ENCODE peak calls at places on chromosome 10, in ten cellular contexts. One of them, this sample, is unnamed.

GRCh38 chr10:33005322-33006282 is 47.6 kb upstream of the ITGB1 start:
- DNase-seq in mesothelial cell of epicardium: peak; percentile 84
- DNase-seq in HCT116: peak; percentile 89
- DNase-seq in natural killer cell: peak; percentile 45
- DNase-seq in GM20000: peak; percentile 58
- DNase-seq in cardiac fibroblast: peak; percentile 95
- DNase-seq in adrenal gland: peak; percentile 86
- DNase-seq in Calu3: peak; percentile 93
- DNase-seq in WERI-Rb-1: no peak
- DNase-seq in spleen: peak; percentile 85
- DNase-seq in this sample: peak; percentile 46

GRCh38 chr10:133465191-133465949 is 11.6 kb downstream of the SCART1 start:
- DNase-seq in cardiac fibroblast: no peak
- DNase-seq in adrenal gland: no peak
- DNase-seq in natural killer cell: no peak
- DNase-seq in Calu3: no peak
- DNase-seq in GM20000: peak; percentile 34
- DNase-seq in WERI-Rb-1: no peak
- DNase-seq in spleen: no peak
- DNase-seq in HCT116: no peak
- DNase-seq in mesothelial cell of epicardium: peak; percentile 30
- DNase-seq in this sample: peak; percentile 40

GRCh38 chr10:78893217-78893616 is 175.5 kb upstream of the ZMIZ1 start:
- DNase-seq in natural killer cell: no peak
- DNase-seq in HCT116: no peak
- DNase-seq in mesothelial cell of epicardium: no peak
- DNase-seq in spleen: no peak
- DNase-seq in adrenal gland: no peak
- DNase-seq in cardiac fibroblast: no peak
- DNase-seq in WERI-Rb-1: no peak
- DNase-seq in GM20000: no peak
- DNase-seq in Calu3: no peak
- DNase-seq in this sample: no peak

GRCh38 chr10:78457804-78458483 is 424.3 kb downstream of the RPS24 start:
- DNase-seq in natural killer cell: no peak
- DNase-seq in HCT116: no peak
- DNase-seq in adrenal gland: peak; percentile 54
- DNase-seq in cardiac fibroblast: peak; percentile 88
- DNase-seq in Calu3: no peak
- DNase-seq in spleen: no peak
- DNase-seq in WERI-Rb-1: no peak
- DNase-seq in mesothelial cell of epicardium: no peak
- DNase-seq in GM20000: no peak
- DNase-seq in this sample: no peak

GRCh38 chr10:127563718-127564553 is 14.8 kb downstream of the NPS start:
- DNase-seq in WERI-Rb-1: peak; percentile 51
- DNase-seq in cardiac fibroblast: no peak
- DNase-seq in GM20000: peak; percentile 34
- DNase-seq in adrenal gland: peak; percentile 13
- DNase-seq in mesothelial cell of epicardium: no peak
- DNase-seq in Calu3: peak; percentile 42
- DNase-seq in HCT116: peak; percentile 24
- DNase-seq in spleen: no peak
- DNase-seq in natural killer cell: no peak
- DNase-seq in this sample: no peak

GRCh38 chr10:26890956-26891355 is 30.2 kb upstream of the ABI1 start:
- DNase-seq in natural killer cell: no peak
- DNase-seq in spleen: no peak
- DNase-seq in HCT116: peak; percentile 62
- DNase-seq in WERI-Rb-1: peak; percentile 62
- DNase-seq in cardiac fibroblast: peak; percentile 84
- DNase-seq in mesothelial cell of epicardium: peak; percentile 44
- DNase-seq in Calu3: peak; percentile 54
- DNase-seq in GM20000: peak; percentile 15
- DNase-seq in adrenal gland: peak; percentile 43
- DNase-seq in this sample: peak; percentile 26

GRCh38 chr10:125977206-125977605 is 80.8 kb downstream of the FANK1 start:
- DNase-seq in WERI-Rb-1: no peak
- DNase-seq in spleen: no peak
- DNase-seq in adrenal gland: no peak
- DNase-seq in GM20000: no peak
- DNase-seq in natural killer cell: no peak
- DNase-seq in mesothelial cell of epicardium: no peak
- DNase-seq in HCT116: peak; percentile 22
- DNase-seq in cardiac fibroblast: no peak
- DNase-seq in Calu3: no peak
- DNase-seq in this sample: no peak

GRCh38 chr10:102605712-102606111 is 38.6 kb upstream of the TRIM8 start:
- DNase-seq in WERI-Rb-1: no peak
- DNase-seq in mesothelial cell of epicardium: no peak
- DNase-seq in spleen: no peak
- DNase-seq in adrenal gland: no peak
- DNase-seq in Calu3: peak; percentile 12
- DNase-seq in natural killer cell: no peak
- DNase-seq in HCT116: no peak
- DNase-seq in GM20000: no peak
- DNase-seq in cardiac fibroblast: no peak
- DNase-seq in this sample: no peak

DNA sequence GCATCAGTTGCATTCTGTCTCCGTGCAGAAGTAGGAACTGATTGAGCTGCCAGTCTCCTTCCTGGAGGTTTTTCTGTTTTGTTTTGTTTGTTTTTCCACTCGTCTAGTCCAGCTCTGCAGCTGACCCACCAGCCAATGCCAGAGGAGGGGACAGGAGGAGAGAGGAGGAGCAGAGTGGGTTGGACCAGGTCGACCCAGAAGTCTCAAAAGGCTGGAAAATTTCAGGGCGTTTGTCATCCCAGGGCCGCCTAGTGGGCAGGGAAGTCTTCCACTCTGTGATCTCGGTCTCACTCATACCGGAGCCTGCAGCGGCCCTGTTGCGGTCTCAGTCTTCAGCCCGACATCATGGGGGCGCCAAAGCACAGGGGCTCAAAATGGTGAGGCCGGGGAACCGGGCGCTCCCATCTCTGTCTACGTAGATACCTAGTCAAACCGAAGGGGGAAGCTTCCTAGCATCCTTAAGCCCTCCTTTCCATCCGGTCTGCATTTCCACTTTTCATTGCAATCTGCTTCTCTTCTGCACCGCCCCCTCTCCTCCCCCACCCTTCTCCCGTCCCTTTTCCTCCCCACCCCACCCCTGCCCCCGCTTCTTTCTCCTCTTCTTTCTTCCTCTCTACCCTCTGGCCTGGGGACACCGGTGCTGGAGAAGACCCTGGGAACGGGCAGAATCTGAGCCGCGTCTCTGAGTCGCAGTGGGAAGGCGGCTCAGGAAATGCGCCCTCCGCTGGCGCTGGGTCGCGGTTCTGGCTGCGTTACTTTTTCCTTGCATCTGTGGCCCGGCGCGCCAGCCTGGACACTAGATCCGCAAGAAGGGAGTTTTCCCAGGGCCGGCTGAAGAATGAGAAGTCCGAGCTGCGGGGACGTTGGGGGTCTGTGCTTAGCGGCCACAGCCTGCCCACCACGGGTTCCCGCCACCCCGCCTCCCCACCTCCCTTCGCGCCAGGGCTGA is 16.2 kb upstream of the PAX2 start:
- DNase-seq in GM20000: peak; percentile 67
- DNase-seq in WERI-Rb-1: peak; percentile 57
- DNase-seq in mesothelial cell of epicardium: no peak
- DNase-seq in cardiac fibroblast: peak; percentile 31
- DNase-seq in spleen: peak; percentile 72
- DNase-seq in Calu3: peak; percentile 49
- DNase-seq in natural killer cell: no peak
- DNase-seq in adrenal gland: peak; percentile 58
- DNase-seq in HCT116: peak; percentile 87
- DNase-seq in this sample: no peak
- TF ChIP-seq CTCF in GM20000: peak; percentile 23
- TF ChIP-seq CTCF in WERI-Rb-1: peak; percentile 74
- TF ChIP-seq CTCF in mesothelial cell of epicardium: no peak
- TF ChIP-seq CTCF in cardiac fibroblast: peak; percentile 34
- TF ChIP-seq CTCF in spleen: no peak
- TF ChIP-seq CTCF in Calu3: peak; percentile 36
- TF ChIP-seq CTCF in natural killer cell: no peak
- TF ChIP-seq CTCF in adrenal gland: peak; percentile 14
- TF ChIP-seq CTCF in HCT116: peak; percentile 61
- TF ChIP-seq CTCF in this sample: peak; percentile 27

DNA sequence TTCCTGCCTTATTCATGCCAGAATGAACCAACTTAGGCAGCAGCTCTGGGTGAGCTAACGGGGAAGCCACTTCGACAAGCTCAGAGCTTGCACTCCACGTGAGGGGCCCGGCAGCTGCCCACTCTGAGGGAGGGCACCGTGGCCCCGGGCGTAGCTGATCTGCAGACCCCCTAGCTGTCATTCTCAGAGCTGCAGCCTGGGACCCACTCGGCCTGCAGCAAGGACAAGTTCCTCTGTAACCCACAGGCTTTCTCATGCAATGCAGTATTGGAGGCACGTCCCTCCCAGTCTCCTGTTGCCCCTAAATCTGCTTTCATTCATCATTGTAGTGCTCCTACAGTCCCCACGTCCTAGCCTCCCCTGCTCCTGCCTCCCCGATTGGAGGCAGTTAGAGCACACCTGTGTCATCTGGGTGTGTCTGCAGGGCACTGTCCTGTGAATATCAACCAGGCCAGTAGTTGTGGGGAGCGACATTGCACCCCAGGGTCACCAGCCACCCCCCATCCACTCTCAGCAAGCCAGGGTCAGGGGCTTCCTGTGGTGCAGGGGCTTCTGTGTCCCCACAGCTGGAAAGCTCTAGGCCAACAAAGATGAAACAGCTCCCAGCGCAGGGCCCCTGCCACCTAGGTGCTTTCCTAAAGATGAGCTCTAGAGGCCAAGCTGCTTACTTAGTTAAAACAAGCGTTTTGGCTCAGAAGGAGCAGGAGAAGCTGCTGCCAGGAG is 333.7 kb downstream of the ADARB2 start:
- DNase-seq in WERI-Rb-1: no peak
- DNase-seq in Calu3: no peak
- DNase-seq in spleen: peak; percentile 40
- DNase-seq in mesothelial cell of epicardium: peak; percentile 20
- DNase-seq in HCT116: no peak
- DNase-seq in adrenal gland: no peak
- DNase-seq in cardiac fibroblast: no peak
- DNase-seq in natural killer cell: no peak
- DNase-seq in GM20000: no peak
- DNase-seq in this sample: no peak
- TF ChIP-seq CTCF in WERI-Rb-1: no peak
- TF ChIP-seq CTCF in Calu3: no peak
- TF ChIP-seq CTCF in spleen: no peak
- TF ChIP-seq CTCF in mesothelial cell of epicardium: no peak
- TF ChIP-seq CTCF in HCT116: peak; percentile 24
- TF ChIP-seq CTCF in adrenal gland: no peak
- TF ChIP-seq CTCF in cardiac fibroblast: no peak
- TF ChIP-seq CTCF in natural killer cell: no peak
- TF ChIP-seq CTCF in GM20000: no peak
- TF ChIP-seq CTCF in this sample: no peak

GRCh38 chr10:72858103-72858502 is 35.4 kb upstream of the OIT3 start:
- DNase-seq in cardiac fibroblast: no peak
- DNase-seq in spleen: no peak
- DNase-seq in HCT116: no peak
- DNase-seq in adrenal gland: no peak
- DNase-seq in natural killer cell: no peak
- DNase-seq in Calu3: no peak
- DNase-seq in mesothelial cell of epicardium: no peak
- DNase-seq in WERI-Rb-1: no peak
- DNase-seq in GM20000: no peak
- DNase-seq in this sample: no peak

GRCh38 chr10:72852428-72852827 is 41.1 kb upstream of the OIT3 start:
- DNase-seq in cardiac fibroblast: no peak
- DNase-seq in HCT116: no peak
- DNase-seq in spleen: no peak
- DNase-seq in adrenal gland: no peak
- DNase-seq in GM20000: no peak
- DNase-seq in mesothelial cell of epicardium: no peak
- DNase-seq in WERI-Rb-1: no peak
- DNase-seq in Calu3: no peak
- DNase-seq in natural killer cell: no peak
- DNase-seq in this sample: no peak

GRCh38 chr10:72851524-72851923 is 42.0 kb upstream of the OIT3 start:
- DNase-seq in spleen: no peak
- DNase-seq in Calu3: no peak
- DNase-seq in WERI-Rb-1: no peak
- DNase-seq in cardiac fibroblast: no peak
- DNase-seq in natural killer cell: no peak
- DNase-seq in adrenal gland: no peak
- DNase-seq in GM20000: no peak
- DNase-seq in mesothelial cell of epicardium: no peak
- DNase-seq in HCT116: no peak
- DNase-seq in this sample: no peak

GRCh38 chr10:72855790-72856189 is 37.7 kb upstream of the OIT3 start:
- DNase-seq in Calu3: no peak
- DNase-seq in spleen: no peak
- DNase-seq in mesothelial cell of epicardium: no peak
- DNase-seq in cardiac fibroblast: no peak
- DNase-seq in HCT116: no peak
- DNase-seq in WERI-Rb-1: no peak
- DNase-seq in GM20000: no peak
- DNase-seq in natural killer cell: no peak
- DNase-seq in adrenal gland: no peak
- DNase-seq in this sample: no peak

DNA sequence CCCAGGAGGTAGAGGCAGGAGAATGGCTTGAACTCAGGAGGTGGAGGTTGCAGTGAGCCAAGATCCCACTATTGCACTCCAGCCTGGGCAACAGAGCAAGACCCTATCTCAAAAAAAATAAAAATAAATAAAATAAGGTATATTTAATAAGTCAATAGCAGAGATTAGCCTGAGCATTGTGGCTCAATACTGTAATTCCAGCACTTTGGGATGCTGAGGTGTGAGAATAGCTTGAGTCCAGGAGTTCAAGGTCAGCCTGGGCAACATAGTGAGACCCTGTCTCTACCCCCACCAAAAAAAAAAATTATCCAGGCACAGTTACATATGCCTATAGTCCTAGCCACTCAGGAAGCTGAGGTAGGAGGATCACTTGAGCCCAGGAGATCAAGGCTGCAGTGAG is 38.4 kb upstream of the OIT3 start:
- DNase-seq in GM20000: no peak
- DNase-seq in HCT116: no peak
- DNase-seq in spleen: no peak
- DNase-seq in cardiac fibroblast: no peak
- DNase-seq in natural killer cell: no peak
- DNase-seq in Calu3: no peak
- DNase-seq in mesothelial cell of epicardium: no peak
- DNase-seq in adrenal gland: no peak
- DNase-seq in WERI-Rb-1: no peak
- DNase-seq in this sample: no peak
- TF ChIP-seq CTCF in GM20000: no peak
- TF ChIP-seq CTCF in HCT116: no peak
- TF ChIP-seq CTCF in spleen: no peak
- TF ChIP-seq CTCF in cardiac fibroblast: no peak
- TF ChIP-seq CTCF in natural killer cell: no peak
- TF ChIP-seq CTCF in Calu3: no peak
- TF ChIP-seq CTCF in mesothelial cell of epicardium: no peak
- TF ChIP-seq CTCF in adrenal gland: no peak
- TF ChIP-seq CTCF in WERI-Rb-1: no peak
- TF ChIP-seq CTCF in this sample: no peak

GRCh38 chr10:109975251-109975650 is 32.5 kb upstream of the ADD3 start:
- DNase-seq in HCT116: no peak
- DNase-seq in cardiac fibroblast: no peak
- DNase-seq in spleen: no peak
- DNase-seq in WERI-Rb-1: no peak
- DNase-seq in natural killer cell: no peak
- DNase-seq in adrenal gland: no peak
- DNase-seq in GM20000: no peak
- DNase-seq in mesothelial cell of epicardium: no peak
- DNase-seq in Calu3: no peak
- DNase-seq in this sample: no peak

GRCh38 chr10:109971640-109972039 is 36.1 kb upstream of the ADD3 start:
- DNase-seq in natural killer cell: no peak
- DNase-seq in cardiac fibroblast: no peak
- DNase-seq in adrenal gland: no peak
- DNase-seq in HCT116: no peak
- DNase-seq in spleen: no peak
- DNase-seq in mesothelial cell of epicardium: no peak
- DNase-seq in WERI-Rb-1: no peak
- DNase-seq in GM20000: no peak
- DNase-seq in Calu3: no peak
- DNase-seq in this sample: no peak

GRCh38 chr10:109974509-109975191 is 33.1 kb upstream of the ADD3 start:
- DNase-seq in Calu3: no peak
- DNase-seq in cardiac fibroblast: peak; percentile 69
- DNase-seq in HCT116: no peak
- DNase-seq in spleen: no peak
- DNase-seq in WERI-Rb-1: no peak
- DNase-seq in natural killer cell: no peak
- DNase-seq in adrenal gland: no peak
- DNase-seq in mesothelial cell of epicardium: no peak
- DNase-seq in GM20000: no peak
- DNase-seq in this sample: no peak

GRCh38 chr10:109972372-109973001 is 35.3 kb upstream of the ADD3 start:
- DNase-seq in WERI-Rb-1: no peak
- DNase-seq in spleen: no peak
- DNase-seq in HCT116: no peak
- DNase-seq in GM20000: no peak
- DNase-seq in natural killer cell: no peak
- DNase-seq in adrenal gland: no peak
- DNase-seq in Calu3: no peak
- DNase-seq in cardiac fibroblast: no peak
- DNase-seq in mesothelial cell of epicardium: no peak
- DNase-seq in this sample: no peak

GRCh38 chr10:109973430-109973829 is 34.4 kb upstream of the ADD3 start:
- DNase-seq in adrenal gland: no peak
- DNase-seq in mesothelial cell of epicardium: no peak
- DNase-seq in WERI-Rb-1: no peak
- DNase-seq in Calu3: no peak
- DNase-seq in cardiac fibroblast: no peak
- DNase-seq in HCT116: no peak
- DNase-seq in natural killer cell: no peak
- DNase-seq in GM20000: no peak
- DNase-seq in spleen: no peak
- DNase-seq in this sample: no peak
- TF ChIP-seq CTCF in adrenal gland: no peak
- TF ChIP-seq CTCF in mesothelial cell of epicardium: no peak
- TF ChIP-seq CTCF in WERI-Rb-1: no peak
- TF ChIP-seq CTCF in Calu3: no peak
- TF ChIP-seq CTCF in cardiac fibroblast: no peak
- TF ChIP-seq CTCF in HCT116: peak; percentile 22
- TF ChIP-seq CTCF in natural killer cell: no peak
- TF ChIP-seq CTCF in GM20000: no peak
- TF ChIP-seq CTCF in spleen: no peak
- TF ChIP-seq CTCF in this sample: no peak

This sample was measured in GM13977.